ENCODE peak calls at places on chromosomes 4 and X, in eight cellular contexts. B is thoracic aorta, P is mammary epithelial cell, D is Peyer's patch, W is tibial nerve, N is lung, R is astrocyte, H is brain microvascular endothelial cell. J is an unnamed sample. For H3K27me3, the result is how much of the 10 kb centered on the place peaks cover.

GRCh38 chr4:112170451-112170993 is 25.3 kb downstream of the FAM241A start:
- DNase-seq in B (no peak), P (peak), D (no peak), W (no peak), N (no peak), R (peak), H (peak), J (peak)

GRCh38 chr4:73662709-73663546 is 42.7 kb upstream of the RASSF6 start:
- DNase-seq in B (no peak), P (peak), D (no peak), W (no peak), N (no peak), R (peak), H (peak), J (peak)

GRCh38 chr4:82611982-82612381 is 50.2 kb upstream of the TMEM150C start:
- DNase-seq in B (no peak), P (no peak), D (no peak), W (no peak), N (no peak), R (no peak), H (no peak), J (no peak)

GRCh38 chr4:76803522-76803921 is 94.4 kb downstream of the SOWAHB start:
- DNase-seq in B (no peak), P (peak), D (peak), W (no peak), N (no peak), R (peak), H (peak), J (peak)

GRCh38 chr4:48110452-48110978 is 23.5 kb downstream of the TXK start:
- DNase-seq in B (no peak), P (no peak), D (no peak), W (no peak), N (no peak), R (peak), H (no peak), J (no peak)

GRCh38 chr4:150561338-150561737 is 20.6 kb upstream of the MAB21L2 start:
- DNase-seq in B (no peak), P (no peak), D (no peak), W (no peak), N (no peak), R (no peak), H (no peak), J (no peak)

GRCh38 chr4:9924750-9925149 is 96.5 kb downstream of the SLC2A9 start:
- DNase-seq in B (no peak), P (peak), D (no peak), W (no peak), N (no peak), R (peak), H (peak), J (peak)

GRCh38 chr4:931194-931959 is 739 bp downstream of the GAK start:
- DNase-seq in B (no peak), P (peak), D (peak), W (no peak), N (no peak), R (peak), H (peak), J (peak)

GRCh38 chr4:55183926-55184599 is 58.7 kb upstream of the KDR start:
- DNase-seq in B (no peak), P (peak), D (no peak), W (no peak), N (no peak), R (peak), H (peak), J (peak)

GRCh38 chr4:86306816-86307215 is 53.0 kb downstream of the MAPK10 start:
- DNase-seq in B (no peak), P (no peak), D (no peak), W (no peak), N (no peak), R (peak), H (peak), J (no peak)

GRCh38 chr4:86302242-86302641 is 57.6 kb downstream of the MAPK10 start:
- DNase-seq in B (no peak), P (peak), D (peak), W (no peak), N (no peak), R (peak), H (no peak), J (peak)

DNA sequence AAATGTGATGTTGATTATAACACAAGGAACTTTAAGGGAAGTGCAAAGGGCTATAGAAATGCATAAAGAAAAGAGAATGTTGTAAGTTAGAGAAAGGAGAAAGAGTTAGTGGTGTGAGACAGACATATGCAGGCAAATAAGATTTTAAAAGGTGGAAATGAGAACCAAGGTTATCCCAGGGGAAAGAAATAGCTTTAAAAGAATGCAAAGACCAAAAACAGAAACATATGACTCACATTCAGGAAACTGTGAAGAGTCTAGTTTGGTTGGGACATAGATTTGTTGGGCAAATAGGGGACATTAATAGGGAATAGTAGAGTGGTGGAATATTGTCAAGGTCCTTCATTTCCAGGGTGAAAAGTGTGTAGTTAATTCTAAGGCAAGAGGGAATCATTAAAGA is 52.4 kb downstream of the MAPK10 start:
- DNase-seq in B (no peak), P (no peak), D (no peak), W (no peak), N (no peak), R (peak), H (no peak), J (no peak)
- H3K4me3 ChIP-seq in B (no peak), P (no peak), D (no peak), W (no peak), N (no peak), R (no peak), H (no peak), J (no peak)

GRCh38 chr4:7892212-7893019 is 47.2 kb downstream of the AFAP1 start:
- DNase-seq in B (no peak), P (no peak), D (no peak), W (no peak), N (no peak), R (peak), H (peak), J (no peak)
- TF ChIP-seq CTCF in B (no peak), P (no peak), D (no peak), W (no peak), N (no peak), R (no peak), H (no peak), J (no peak)

DNA sequence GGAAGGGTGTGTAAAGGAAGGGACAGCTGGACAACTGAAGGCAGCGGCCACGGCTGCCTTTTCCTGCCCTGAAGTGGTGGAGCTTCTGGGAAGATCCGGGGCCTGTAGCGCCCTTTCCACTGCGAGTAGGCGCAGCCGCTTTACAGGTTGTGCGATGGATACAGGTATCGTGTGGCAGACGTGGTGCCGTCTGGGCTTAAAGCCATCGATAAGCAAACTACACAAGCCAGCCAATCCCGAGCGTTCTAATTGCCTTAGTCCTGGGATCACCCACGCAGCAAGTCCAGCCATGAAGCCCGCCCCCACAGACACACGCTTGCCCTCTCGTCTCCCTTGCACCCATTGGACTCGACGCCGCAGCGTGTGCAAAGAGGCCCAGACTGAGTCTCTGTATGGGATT is 15.4 kb downstream of the NKX6-1 start:
- DNase-seq in B (no peak), P (no peak), D (no peak), W (no peak), N (no peak), R (no peak), H (no peak), J (no peak)
- H3K27me3 ChIP-seq in B (under half), P (under half), D (under half), W (under half), N (under half), R (half or more), H (under half), J (under half)

DNA sequence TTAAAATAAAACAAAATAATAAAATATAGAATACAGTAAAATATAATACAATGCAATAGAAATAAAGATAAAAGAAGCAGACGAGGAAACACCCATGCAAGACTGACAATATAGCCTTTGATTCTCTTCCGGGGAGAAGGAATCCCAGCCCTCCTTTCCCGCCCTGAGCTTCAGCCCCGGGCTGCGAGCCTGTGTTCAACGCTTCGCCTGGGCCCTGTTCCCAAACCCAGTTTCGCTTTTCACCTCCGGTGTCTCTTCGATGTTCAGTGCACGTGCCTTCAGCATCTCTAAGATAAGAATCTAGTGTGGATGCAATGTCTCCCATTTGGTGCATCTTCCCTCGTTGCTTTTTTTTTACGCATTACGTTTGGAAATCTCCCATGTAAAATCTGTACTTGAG is 38.4 kb upstream of the ARSD start:
- DNase-seq in B (no peak), P (no peak), D (no peak), W (no peak), N (no peak), R (no peak), H (no peak), J (no peak)
- H3K4me3 ChIP-seq in B (peak), P (no peak), D (no peak), W (peak), N (no peak), R (peak), H (peak), J (no peak)

DNA sequence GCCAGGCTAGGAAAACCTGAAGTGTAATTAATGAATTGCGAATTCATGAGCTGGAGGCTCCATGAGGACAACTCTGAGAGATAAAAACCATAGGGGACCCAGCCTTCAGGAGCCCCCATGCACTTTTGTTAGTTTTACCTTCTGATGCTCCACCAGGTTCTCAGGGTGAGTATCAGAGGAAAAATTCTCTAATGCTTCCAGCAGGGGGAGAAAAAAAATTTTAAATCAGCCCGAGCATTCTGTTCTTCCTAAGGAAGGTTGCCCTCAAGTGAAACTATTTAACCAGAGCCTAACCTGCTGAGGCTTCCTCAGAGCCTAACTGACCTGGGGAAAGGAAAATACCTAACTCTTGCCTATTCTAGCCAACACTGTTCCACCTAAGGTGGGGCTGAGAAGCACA is 552.6 kb downstream of the PPARGC1A start:
- DNase-seq in B (no peak), P (no peak), D (no peak), W (no peak), N (no peak), R (no peak), H (no peak), J (peak)
- TF ChIP-seq CTCF in B (no peak), P (peak), D (no peak), W (no peak), N (no peak), R (no peak), H (peak), J (peak)

DNA sequence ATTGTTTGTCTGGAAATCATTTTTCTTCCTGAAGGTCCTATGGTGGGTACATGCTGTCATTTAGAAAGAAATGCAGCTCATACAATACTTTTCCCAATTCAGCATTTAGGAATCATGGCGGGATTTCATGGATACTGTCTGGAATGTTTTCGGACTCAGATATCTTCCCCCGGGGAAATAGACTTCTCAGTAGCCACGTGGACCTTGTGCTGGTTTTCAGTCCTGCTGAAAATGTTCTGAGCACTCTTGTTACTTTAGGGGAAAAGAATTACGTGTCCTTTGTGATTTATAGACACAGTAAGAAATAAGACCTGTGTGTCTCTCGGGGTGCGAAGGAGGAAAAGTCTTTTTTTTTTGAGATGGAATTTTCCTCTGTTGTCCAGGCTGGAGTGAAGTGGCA is 3.8 kb downstream of the CD99 start:
- DNase-seq in B (no peak), P (no peak), D (no peak), W (no peak), N (no peak), R (no peak), H (no peak), J (no peak)
- H3K27me3 ChIP-seq in B (under half), P (under half), D (under half), W (under half), N (under half), R (under half), H (under half), J (under half)

GRCh38 chrX:153885208-153885787 is 675 bp downstream of the L1CAM start:
- DNase-seq in B (no peak), P (no peak), D (no peak), W (no peak), N (no peak), R (no peak), H (no peak), J (no peak)
- H3K4me3 ChIP-seq in B (no peak), P (peak), D (no peak), W (peak), N (no peak), R (no peak), H (no peak), J (peak)

GRCh38 chr4:38663021-38663800 is 788 bp upstream of the KLF3 start:
- DNase-seq in B (no peak), P (no peak), D (no peak), W (peak), N (no peak), R (no peak), H (no peak), J (peak)
- TF ChIP-seq CTCF in B (no peak), P (no peak), D (no peak), W (no peak), N (no peak), R (no peak), H (no peak), J (no peak)

J was measured in bronchial epithelial cell.